ENCODE peak calls at places on chromosome 15, in four cellular contexts. L, J, M and E are unnamed samples.

GRCh38 chr15:74937226-74937601 is 659 bp downstream of the COX5A start:
- DNase-seq in L (no peak), J (no peak), M (no peak), E (no peak)

GRCh38 chr15:100596792-100597191 is 5.2 kb downstream of the LINS1 start:
- DNase-seq in L (peak; percentile 24), J (peak; percentile 24), M (no peak), E (peak; percentile 6)

GRCh38 chr15:48602358-48603122 is 43.0 kb downstream of the FBN1 start:
- DNase-seq in L (no peak), J (no peak), M (no peak), E (no peak)

GRCh38 chr15:73930371-73930770 is 4.1 kb downstream of the LOXL1 start:
- DNase-seq in L (peak; percentile 82), J (no peak), M (no peak), E (no peak)

GRCh38 chr15:88792342-88793282 is 10.6 kb upstream of the ACAN start:
- DNase-seq in L (no peak), J (no peak), M (no peak), E (no peak)

GRCh38 chr15:73799466-73799865 is 46.3 kb upstream of the INSYN1 start:
- DNase-seq in L (no peak), J (no peak), M (no peak), E (no peak)

GRCh38 chr15:96324900-96325299 is 5.6 kb upstream of the NR2F2 start:
- DNase-seq in L (no peak), J (no peak), M (no peak), E (no peak)

GRCh38 chr15:79474252-79474651 is 42.1 kb downstream of the MINAR1 start:
- DNase-seq in L (no peak), J (no peak), M (no peak), E (no peak)

GRCh38 chr15:72306211-72306785 is 13.7 kb downstream of the CELF6 start:
- DNase-seq in L (no peak), J (no peak), M (no peak), E (peak; percentile 28)

GRCh38 chr15:70091649-70092461 is 5.9 kb downstream of the TLE3 start:
- DNase-seq in L (no peak), J (peak; percentile 52), M (peak; percentile 31), E (no peak)

GRCh38 chr15:33115191-33115861 is 79.2 kb downstream of the FMN1 start:
- DNase-seq in L (no peak), J (no peak), M (no peak), E (no peak)

GRCh38 chr15:53462631-53463030 is 296.8 kb downstream of the WDR72 start:
- DNase-seq in L (no peak), J (no peak), M (no peak), E (no peak)

GRCh38 chr15:33154366-33155166 is 39.9 kb downstream of the FMN1 start:
- DNase-seq in L (peak; percentile 35), J (no peak), M (peak; percentile 71), E (peak; percentile 76)

GRCh38 chr15:71271327-71271726 is 156.1 kb downstream of the THSD4 start:
- DNase-seq in L (no peak), J (no peak), M (no peak), E (no peak)

GRCh38 chr15:91776104-91776503 is 77.4 kb upstream of the SLCO3A1 start:
- DNase-seq in L (no peak), J (no peak), M (no peak), E (no peak)

GRCh38 chr15:75989045-75989444 is 23.2 kb downstream of the NRG4 start:
- DNase-seq in L (no peak), J (no peak), M (no peak), E (no peak)

GRCh38 chr15:36370051-36370734 is 209.2 kb upstream of the CDIN1 start:
- DNase-seq in L (no peak), J (no peak), M (no peak), E (no peak)

GRCh38 chr15:35092846-35093245 is 7.8 kb upstream of the NANOGP8 start:
- DNase-seq in L (no peak), J (no peak), M (no peak), E (no peak)

GRCh38 chr15:73704869-73705645 is 20.9 kb downstream of the CD276 start:
- DNase-seq in L (peak; percentile 56), J (peak; percentile 46), M (peak; percentile 81), E (peak; percentile 70)

GRCh38 chr15:42453826-42454225 is 37.1 kb downstream of the ZNF106 start:
- DNase-seq in L (no peak), J (no peak), M (no peak), E (no peak)

GRCh38 chr15:97875513-97876285 is 84.8 kb upstream of the ARRDC4 start:
- DNase-seq in L (peak; percentile 28), J (no peak), M (peak; percentile 81), E (peak; percentile 74)

GRCh38 chr15:50114381-50114780 is 4.7 kb downstream of the ATP8B4 start:
- DNase-seq in L (peak; percentile 42), J (no peak), M (peak; percentile 68), E (peak; percentile 7)

GRCh38 chr15:35519536-35520149 is 26.3 kb downstream of the DPH6 start:
- DNase-seq in L (no peak), J (no peak), M (no peak), E (no peak)

GRCh38 chr15:90248760-90249122 is 615 bp upstream of the TTLL13 start:
- DNase-seq in L (no peak), J (no peak), M (no peak), E (no peak)

GRCh38 chr15:63752075-63752684 is 81.6 kb downstream of the HERC1 start:
- DNase-seq in L (peak; percentile 36), J (peak; percentile 65), M (no peak), E (peak; percentile 76)

GRCh38 chr15:101615414-101615985 is 36.7 kb downstream of the TM2D3 start:
- DNase-seq in L (no peak), J (no peak), M (no peak), E (no peak)

GRCh38 chr15:74955796-74956647 is 550 bp downstream of the RPP25 start:
- DNase-seq in L (peak; percentile 80), J (peak; percentile 52), M (peak; percentile 94), E (peak; percentile 75)

GRCh38 chr15:69090197-69090948 is 70.1 kb upstream of the GLCE start:
- DNase-seq in L (no peak), J (no peak), M (no peak), E (no peak)

GRCh38 chr15:81235781-81236507 is 39.3 kb downstream of the IL16 start:
- DNase-seq in L (no peak), J (no peak), M (no peak), E (peak; percentile 29)

GRCh38 chr15:45573961-45574629 is 13.1 kb upstream of the BLOC1S6 start:
- DNase-seq in L (no peak), J (no peak), M (no peak), E (no peak)

GRCh38 chr15:75844629-75845390 is 1.6 kb downstream of the UBE2Q2 start:
- DNase-seq in L (no peak), J (no peak), M (no peak), E (no peak)

GRCh38 chr15:70523192-70523591 is 240.2 kb downstream of the UACA start:
- DNase-seq in L (no peak), J (no peak), M (no peak), E (no peak)

GRCh38 chr15:97900006-97900405 is 60.5 kb upstream of the ARRDC4 start:
- DNase-seq in L (no peak), J (no peak), M (no peak), E (no peak)

GRCh38 chr15:73231661-73232443 is 136.9 kb downstream of the HCN4 start:
- DNase-seq in L (no peak), J (no peak), M (no peak), E (no peak)

GRCh38 chr15:92780816-92781215 is 119.3 kb upstream of the CHD2 start:
- DNase-seq in L (no peak), J (no peak), M (no peak), E (no peak)

GRCh38 chr15:65092046-65092770 is 15.7 kb downstream of the KBTBD13 start:
- DNase-seq in L (no peak), J (no peak), M (no peak), E (no peak)

GRCh38 chr15:98403569-98403968 is 244.8 kb upstream of the IGF1R start:
- DNase-seq in L (no peak), J (no peak), M (no peak), E (no peak)

GRCh38 chr15:67945131-67945530 is 105.3 kb upstream of the RNU6-1 start:
- DNase-seq in L (no peak), J (no peak), M (no peak), E (no peak)

GRCh38 chr15:67945951-67946700 is 106.3 kb upstream of the RNU6-1 start:
- DNase-seq in L (peak; percentile 46), J (peak; percentile 30), M (no peak), E (no peak)

GRCh38 chr15:67946701-67947100 is 106.9 kb upstream of the RNU6-1 start:
- DNase-seq in L (no peak), J (no peak), M (no peak), E (no peak)

GRCh38 chr15:67948215-67948614 is 105.9 kb upstream of the PIAS1 start:
- DNase-seq in L (no peak), J (no peak), M (no peak), E (no peak)

GRCh38 chr15:67947254-67948039 is 106.7 kb upstream of the PIAS1 start:
- DNase-seq in L (no peak), J (no peak), M (no peak), E (no peak)
- H3K4me3 ChIP-seq in L (no peak overlapping the region), J (no peak overlapping the region), M (no peak overlapping the region), E (no peak overlapping the region)

GRCh38 chr15:51775967-51776816 is 24.8 kb downstream of the TMOD2 start:
- DNase-seq in L (no peak), J (peak; percentile 19), M (no peak), E (peak; percentile 59)
- TF ChIP-seq CTCF in L (peak; percentile 64), J (peak; percentile 77), M (peak; percentile 82), E (peak; percentile 69)

GRCh38 chr15:25061808-25062550 is 107.2 kb downstream of the SNRPN start:
- DNase-seq in L (no peak), J (no peak), M (peak; percentile 46), E (peak; percentile 1)

GRCh38 chr15:25060472-25060803 is 105.7 kb downstream of the SNRPN start:
- DNase-seq in L (no peak), J (no peak), M (peak; percentile 42), E (no peak)

GRCh38 chr15:25060996-25061620 is 106.3 kb downstream of the SNRPN start:
- DNase-seq in L (peak; percentile 6), J (no peak), M (no peak), E (peak; percentile 3)

GRCh38 chr15:25065286-25065685 is 110.5 kb downstream of the SNRPN start:
- DNase-seq in L (no peak), J (no peak), M (no peak), E (no peak)

GRCh38 chr15:25062551-25063430 is 108.0 kb downstream of the SNRPN start:
- DNase-seq in L (no peak), J (no peak), M (no peak), E (no peak)
- H3K9me3 ChIP-seq in L (peaks cover 100% of the 10 kb centered on the region), J (peaks cover 14% of the 10 kb centered on the region), M (peaks cover 100% of the 10 kb centered on the region), E (no peaks in the 10 kb centered on the region)

DNA sequence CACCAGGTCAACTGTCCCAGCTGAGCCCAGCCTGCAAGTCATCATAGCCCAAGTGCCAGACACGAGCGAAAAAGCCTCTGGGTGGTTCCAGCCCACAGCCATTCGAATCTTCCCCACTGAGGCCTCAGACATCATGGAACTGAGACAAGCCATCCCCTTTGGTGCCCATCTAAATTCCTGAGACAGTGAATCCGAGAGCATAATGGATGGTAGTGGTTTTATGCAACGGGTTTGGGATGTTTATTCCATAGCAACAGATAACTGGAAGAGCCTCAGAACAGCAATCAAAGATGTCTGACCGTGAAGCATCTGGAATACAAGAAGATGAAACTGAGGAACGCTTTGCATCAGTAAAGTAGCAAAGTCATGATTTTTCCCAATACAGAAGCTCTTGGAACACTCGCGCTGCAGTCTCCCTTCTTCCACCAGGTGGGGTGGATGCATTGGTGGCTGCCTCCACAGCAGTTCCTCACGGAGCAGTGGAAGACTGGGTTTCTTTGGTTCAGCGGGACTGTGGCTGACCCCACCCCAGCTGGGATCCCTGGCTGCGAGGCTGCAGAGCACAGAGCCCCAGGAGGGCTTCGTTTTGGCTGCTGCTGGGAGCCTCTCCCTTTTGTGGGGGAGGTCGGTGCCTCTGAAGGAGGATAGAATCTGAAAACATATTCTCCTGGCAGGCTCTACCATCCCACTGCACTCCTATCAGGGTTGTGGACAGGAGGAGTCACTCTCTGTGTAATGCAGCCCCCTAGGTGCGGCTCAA is 26.4 kb upstream of the PDE8A start:
- DNase-seq in L (peak; percentile 76), J (peak; percentile 70), M (peak; percentile 84), E (peak; percentile 79)
- H3K4me3 ChIP-seq in L (peak overlapping the region; percentile 41), J (no peak overlapping the region), M (peak overlapping the region; percentile 33), E (no peak overlapping the region)